ENCODE peak calls at places on chromosomes 1 and 21, in nine cellular contexts. O is A549; J is GM12891; W is HEK293T; V is AG08396; E is SK-N-MC; I is GM23248; R is progenitor cell of endocrine pancreas; Y is naive thymus-derived CD8-positive, alpha-beta T cell. S is an unnamed sample.

GRCh38 chr1:25873120-25873519 is 2.4 kb downstream of the PAQR7 start:
- DNase-seq in R (no peak), E (no peak), Y (no peak), V (no peak), O (no peak), W (no peak), I (peak), J (no peak), S (no peak)

GRCh38 chr1:245356891-245357585 is 202.3 kb downstream of the KIF26B start:
- DNase-seq in E (no peak), Y (no peak), I (peak), J (no peak), R (no peak), V (no peak), W (no peak), O (no peak), S (no peak)

GRCh38 chr1:52288286-52288685 is 77.7 kb downstream of the CC2D1B start:
- DNase-seq in W (no peak), V (no peak), O (peak), J (no peak), R (no peak), I (peak), Y (no peak), E (no peak), S (no peak)

GRCh38 chr1:42674214-42674613 is 8.0 kb upstream of the YBX1 start:
- DNase-seq in J (no peak), W (no peak), R (no peak), I (no peak), V (no peak), E (no peak), Y (no peak), O (no peak), S (no peak)

GRCh38 chr1:12052008-12052573 is 11.0 kb upstream of the TNFRSF8 start:
- DNase-seq in Y (no peak), V (peak), W (peak), O (peak), I (peak), R (no peak), E (no peak), J (peak), S (peak)

GRCh38 chr21:31335957-31336738 is 7.9 kb downstream of the TIAM1 start:
- DNase-seq in R (no peak), E (no peak), Y (no peak), I (peak), V (peak), J (no peak), O (no peak), W (no peak), S (no peak)

GRCh38 chr1:212684076-212684475 is 15.6 kb downstream of the BATF3 start:
- DNase-seq in Y (no peak), V (no peak), J (no peak), O (no peak), E (no peak), W (no peak), R (no peak), I (no peak), S (no peak)

GRCh38 chr1:8818325-8818775 is 910 bp upstream of the RERE start:
- DNase-seq in R (no peak), J (no peak), O (peak), I (peak), V (no peak), W (no peak), E (peak), Y (no peak), S (no peak)

GRCh38 chr21:15064576-15065380 is at the start of gene NRIP1:
- DNase-seq in W (peak), O (peak), I (peak), E (no peak), J (peak), Y (peak), R (peak), V (peak), S (peak)

GRCh38 chr1:203681739-203682138 is 55.1 kb downstream of the ATP2B4 start:
- DNase-seq in J (no peak), I (no peak), R (no peak), W (no peak), O (no peak), V (no peak), Y (no peak), E (no peak), S (peak)

GRCh38 chr1:78281580-78281979 is 209.2 kb upstream of the PTGFR start:
- DNase-seq in O (no peak), W (no peak), J (no peak), I (no peak), Y (no peak), V (no peak), E (no peak), R (no peak), S (no peak)

GRCh38 chr1:27233677-27234053 is 767 bp upstream of the WDTC1 start:
- DNase-seq in J (no peak), R (no peak), W (no peak), E (no peak), O (no peak), I (no peak), V (no peak), Y (peak), S (peak)

GRCh38 chr1:235775461-235775860 is 91.2 kb downstream of the LYST start:
- DNase-seq in V (no peak), O (no peak), W (no peak), R (no peak), E (no peak), I (no peak), J (no peak), Y (no peak), S (no peak)

S was measured in K562.